ENCODE peak calls at places on chromosomes 16 and 17, in six cellular contexts. E is memory B cell; V is activated CD8-positive, alpha-beta T cell treated with anti-CD3 and anti-CD28 coated beads, Interleukin-2, amount 10 ng/mL, durations not matched to agents 7 days and 5 days; L is heart left ventricle; C is omental fat pad; Z is Right ventricle myocardium superior. K is an unnamed sample.

GRCh38 chr17:39027037-39027436 is 59.8 kb upstream of the FBXO47 start:
- ATAC-seq in E (peak; percentile 46), V (peak; percentile 67), L (peak; percentile 93), C (peak; percentile 32), Z (peak; percentile 96), K (peak; percentile 86)

GRCh38 chr16:88483392-88483641 is 30.2 kb downstream of the ZFPM1 start:
- ATAC-seq in E (no peak), V (no peak), L (no peak), C (no peak), Z (no peak), K (no peak)

GRCh38 chr17:1438593-1439083 is 17.4 kb downstream of the CRK start:
- ATAC-seq in E (no peak), V (no peak), L (no peak), C (peak; percentile 45), Z (no peak), K (peak; percentile 39)

GRCh38 chr16:14302031-14302398 is 230.9 kb downstream of the MRTFB start:
- ATAC-seq in E (peak; percentile 74), V (peak; percentile 56), L (peak; percentile 83), C (peak; percentile 70), Z (peak; percentile 82), K (peak; percentile 86)

GRCh38 chr16:87235810-87236515 is 81.2 kb downstream of the C16orf95 start:
- ATAC-seq in E (peak; percentile 31), V (peak; percentile 79), L (no peak), C (no peak), Z (no peak), K (no peak)

GRCh38 chr17:50986989-50987660 is 121.0 kb upstream of the TOB1 start:
- ATAC-seq in E (no peak), V (no peak), L (no peak), C (no peak), Z (no peak), K (no peak)

GRCh38 chr17:57915980-57916757 is 39.0 kb downstream of the CUEDC1 start:
- ATAC-seq in E (no peak), V (no peak), L (no peak), C (no peak), Z (no peak), K (peak; percentile 24)

GRCh38 chr17:17426184-17426583 is 50.6 kb upstream of the MED9 start:
- ATAC-seq in E (no peak), V (no peak), L (no peak), C (no peak), Z (no peak), K (no peak)

GRCh38 chr17:67571478-67571877 is 146.3 kb upstream of the NOL11 start:
- ATAC-seq in E (no peak), V (no peak), L (no peak), C (no peak), Z (no peak), K (no peak)

GRCh38 chr16:85182774-85183173 is 70.5 kb upstream of the CIBAR2 start:
- ATAC-seq in E (no peak), V (no peak), L (no peak), C (no peak), Z (no peak), K (no peak)

GRCh38 chr17:76495663-76496400 is 5.4 kb downstream of the RHBDF2 start:
- ATAC-seq in E (no peak), V (no peak), L (no peak), C (no peak), Z (no peak), K (no peak)

GRCh38 chr16:79714440-79714839 is 113.9 kb upstream of the MAF start:
- ATAC-seq in E (no peak), V (no peak), L (no peak), C (no peak), Z (no peak), K (no peak)

GRCh38 chr16:23852794-23853562 is 17.2 kb downstream of the PRKCB start:
- ATAC-seq in E (peak; percentile 21), V (no peak), L (no peak), C (no peak), Z (peak; percentile 41), K (no peak)

GRCh38 chr17:65043802-65044201 is 12.7 kb downstream of the GNA13 start:
- ATAC-seq in E (no peak), V (no peak), L (no peak), C (no peak), Z (no peak), K (no peak)

GRCh38 chr17:3557768-3558583 is at the start of gene TRPV3:
- ATAC-seq in E (peak; percentile 69), V (no peak), L (no peak), C (peak; percentile 69), Z (peak; percentile 36), K (peak; percentile 75)

GRCh38 chr17:50640701-50641338 is 6.1 kb downstream of the ABCC3 start:
- ATAC-seq in E (no peak), V (no peak), L (peak; percentile 18), C (no peak), Z (peak; percentile 28), K (peak; percentile 32)

GRCh38 chr16:85883813-85884212 is 15.1 kb upstream of the IRF8 start:
- ATAC-seq in E (no peak), V (no peak), L (no peak), C (no peak), Z (no peak), K (no peak)

GRCh38 chr16:88769617-88770458 is 15.2 kb downstream of the PIEZO1 start:
- ATAC-seq in E (peak; percentile 78), V (peak; percentile 64), L (no peak), C (no peak), Z (no peak), K (no peak)

K was measured in gastroesophageal sphincter.